ENCODE peak calls at places on chromosomes 3 and 15, in nine cellular contexts. One of them, this sample, is unnamed.

GRCh38 chr15:99409097-99409473 is 156.7 kb upstream of the MEF2A start:
- DNase-seq in epithelial cell of proximal tubule: no peak
- DNase-seq in fibroblast of the aortic adventitia: peak; percentile 61
- DNase-seq in body of pancreas: peak; percentile 50
- DNase-seq in Peyer's patch: no peak
- DNase-seq in lung: peak; percentile 35
- DNase-seq in naive thymus-derived CD4-positive, alpha-beta T cell: no peak
- DNase-seq in heart right ventricle: peak; percentile 70
- DNase-seq in OCI-LY7: peak; percentile 21
- DNase-seq in this sample: peak; percentile 78

GRCh38 chr3:117887896-117888295 is 1146.8 kb downstream of the IGSF11 start:
- DNase-seq in epithelial cell of proximal tubule: no peak
- DNase-seq in fibroblast of the aortic adventitia: peak; percentile 32
- DNase-seq in body of pancreas: no peak
- DNase-seq in Peyer's patch: no peak
- DNase-seq in lung: no peak
- DNase-seq in naive thymus-derived CD4-positive, alpha-beta T cell: no peak
- DNase-seq in heart right ventricle: no peak
- DNase-seq in OCI-LY7: no peak
- DNase-seq in this sample: no peak

GRCh38 chr3:126125341-126125740 is 41.4 kb upstream of the SLC41A3 start:
- DNase-seq in epithelial cell of proximal tubule: no peak
- DNase-seq in fibroblast of the aortic adventitia: no peak
- DNase-seq in body of pancreas: peak; percentile 4
- DNase-seq in Peyer's patch: no peak
- DNase-seq in lung: no peak
- DNase-seq in naive thymus-derived CD4-positive, alpha-beta T cell: no peak
- DNase-seq in heart right ventricle: peak; percentile 2
- DNase-seq in OCI-LY7: no peak
- DNase-seq in this sample: no peak

GRCh38 chr15:74208901-74209559 is 6.4 kb upstream of the STRA6 start:
- DNase-seq in epithelial cell of proximal tubule: no peak
- DNase-seq in fibroblast of the aortic adventitia: peak; percentile 54
- DNase-seq in body of pancreas: no peak
- DNase-seq in Peyer's patch: no peak
- DNase-seq in lung: no peak
- DNase-seq in naive thymus-derived CD4-positive, alpha-beta T cell: no peak
- DNase-seq in heart right ventricle: no peak
- DNase-seq in OCI-LY7: no peak
- DNase-seq in this sample: no peak

GRCh38 chr15:46489276-46489675 is 854.4 kb downstream of the SQOR start:
- DNase-seq in epithelial cell of proximal tubule: no peak
- DNase-seq in fibroblast of the aortic adventitia: no peak
- DNase-seq in body of pancreas: no peak
- DNase-seq in Peyer's patch: no peak
- DNase-seq in lung: no peak
- DNase-seq in naive thymus-derived CD4-positive, alpha-beta T cell: no peak
- DNase-seq in heart right ventricle: no peak
- DNase-seq in OCI-LY7: no peak
- DNase-seq in this sample: no peak

GRCh38 chr3:126854666-126855065 is 128.2 kb upstream of the PLXNA1 start:
- DNase-seq in epithelial cell of proximal tubule: no peak
- DNase-seq in fibroblast of the aortic adventitia: no peak
- DNase-seq in body of pancreas: no peak
- DNase-seq in Peyer's patch: no peak
- DNase-seq in lung: no peak
- DNase-seq in naive thymus-derived CD4-positive, alpha-beta T cell: no peak
- DNase-seq in heart right ventricle: no peak
- DNase-seq in OCI-LY7: no peak
- DNase-seq in this sample: peak; percentile 53

GRCh38 chr15:77516076-77516475 is 95.4 kb downstream of the HMG20A start:
- DNase-seq in epithelial cell of proximal tubule: no peak
- DNase-seq in fibroblast of the aortic adventitia: peak; percentile 36
- DNase-seq in body of pancreas: peak; percentile 21
- DNase-seq in Peyer's patch: no peak
- DNase-seq in lung: no peak
- DNase-seq in naive thymus-derived CD4-positive, alpha-beta T cell: no peak
- DNase-seq in heart right ventricle: no peak
- DNase-seq in OCI-LY7: no peak
- DNase-seq in this sample: no peak

GRCh38 chr3:191775451-191776233 is 314.7 kb downstream of the PYDC2 start:
- DNase-seq in epithelial cell of proximal tubule: no peak
- DNase-seq in fibroblast of the aortic adventitia: peak; percentile 7
- DNase-seq in body of pancreas: no peak
- DNase-seq in Peyer's patch: no peak
- DNase-seq in lung: no peak
- DNase-seq in naive thymus-derived CD4-positive, alpha-beta T cell: no peak
- DNase-seq in heart right ventricle: no peak
- DNase-seq in OCI-LY7: no peak
- DNase-seq in this sample: no peak

GRCh38 chr3:14565791-14566588 is 25.8 kb upstream of the GRIP2 start:
- DNase-seq in epithelial cell of proximal tubule: no peak
- DNase-seq in fibroblast of the aortic adventitia: peak; percentile 46
- DNase-seq in body of pancreas: no peak
- DNase-seq in Peyer's patch: no peak
- DNase-seq in lung: no peak
- DNase-seq in naive thymus-derived CD4-positive, alpha-beta T cell: no peak
- DNase-seq in heart right ventricle: no peak
- DNase-seq in OCI-LY7: no peak
- DNase-seq in this sample: no peak

GRCh38 chr3:188036375-188036985 is 117.5 kb upstream of the LPP start:
- DNase-seq in epithelial cell of proximal tubule: no peak
- DNase-seq in fibroblast of the aortic adventitia: no peak
- DNase-seq in body of pancreas: peak; percentile 82
- DNase-seq in Peyer's patch: no peak
- DNase-seq in lung: no peak
- DNase-seq in naive thymus-derived CD4-positive, alpha-beta T cell: no peak
- DNase-seq in heart right ventricle: no peak
- DNase-seq in OCI-LY7: peak; percentile 43
- DNase-seq in this sample: no peak

GRCh38 chr3:52291508-52292181 is 4.0 kb downstream of the GLYCTK start:
- DNase-seq in epithelial cell of proximal tubule: no peak
- DNase-seq in fibroblast of the aortic adventitia: peak; percentile 35
- DNase-seq in body of pancreas: peak; percentile 33
- DNase-seq in Peyer's patch: peak; percentile 35
- DNase-seq in lung: no peak
- DNase-seq in naive thymus-derived CD4-positive, alpha-beta T cell: no peak
- DNase-seq in heart right ventricle: no peak
- DNase-seq in OCI-LY7: peak; percentile 71
- DNase-seq in this sample: no peak

GRCh38 chr3:105905328-105905727 is 36.5 kb upstream of the CBLB start:
- DNase-seq in epithelial cell of proximal tubule: no peak
- DNase-seq in fibroblast of the aortic adventitia: peak; percentile 13
- DNase-seq in body of pancreas: no peak
- DNase-seq in Peyer's patch: no peak
- DNase-seq in lung: no peak
- DNase-seq in naive thymus-derived CD4-positive, alpha-beta T cell: no peak
- DNase-seq in heart right ventricle: no peak
- DNase-seq in OCI-LY7: no peak
- DNase-seq in this sample: no peak

GRCh38 chr15:70530503-70530902 is 232.9 kb downstream of the UACA start:
- DNase-seq in epithelial cell of proximal tubule: no peak
- DNase-seq in fibroblast of the aortic adventitia: no peak
- DNase-seq in body of pancreas: no peak
- DNase-seq in Peyer's patch: no peak
- DNase-seq in lung: no peak
- DNase-seq in naive thymus-derived CD4-positive, alpha-beta T cell: no peak
- DNase-seq in heart right ventricle: no peak
- DNase-seq in OCI-LY7: no peak
- DNase-seq in this sample: no peak

GRCh38 chr3:149080699-149081091 is 5.6 kb downstream of the HLTF start:
- DNase-seq in epithelial cell of proximal tubule: no peak
- DNase-seq in fibroblast of the aortic adventitia: peak; percentile 74
- DNase-seq in body of pancreas: no peak
- DNase-seq in Peyer's patch: no peak
- DNase-seq in lung: no peak
- DNase-seq in naive thymus-derived CD4-positive, alpha-beta T cell: no peak
- DNase-seq in heart right ventricle: no peak
- DNase-seq in OCI-LY7: no peak
- DNase-seq in this sample: no peak

GRCh38 chr3:122014741-122015140 is 7.3 kb downstream of the ILDR1 start:
- DNase-seq in epithelial cell of proximal tubule: no peak
- DNase-seq in fibroblast of the aortic adventitia: no peak
- DNase-seq in body of pancreas: no peak
- DNase-seq in Peyer's patch: no peak
- DNase-seq in lung: no peak
- DNase-seq in naive thymus-derived CD4-positive, alpha-beta T cell: no peak
- DNase-seq in heart right ventricle: no peak
- DNase-seq in OCI-LY7: no peak
- DNase-seq in this sample: no peak

GRCh38 chr3:41131224-41131623 is 68.1 kb upstream of the CTNNB1 start:
- DNase-seq in epithelial cell of proximal tubule: no peak
- DNase-seq in fibroblast of the aortic adventitia: no peak
- DNase-seq in body of pancreas: no peak
- DNase-seq in Peyer's patch: no peak
- DNase-seq in lung: no peak
- DNase-seq in naive thymus-derived CD4-positive, alpha-beta T cell: no peak
- DNase-seq in heart right ventricle: no peak
- DNase-seq in OCI-LY7: no peak
- DNase-seq in this sample: no peak
- H3K4me3 ChIP-seq in epithelial cell of proximal tubule: no peak overlapping the region
- H3K4me3 ChIP-seq in fibroblast of the aortic adventitia: no peak overlapping the region
- H3K4me3 ChIP-seq in body of pancreas: no peak overlapping the region
- H3K4me3 ChIP-seq in Peyer's patch: no peak overlapping the region
- H3K4me3 ChIP-seq in lung: no peak overlapping the region
- H3K4me3 ChIP-seq in naive thymus-derived CD4-positive, alpha-beta T cell: no peak overlapping the region
- H3K4me3 ChIP-seq in heart right ventricle: no peak overlapping the region
- H3K4me3 ChIP-seq in OCI-LY7: no peak overlapping the region
- H3K4me3 ChIP-seq in this sample: no peak overlapping the region

GRCh38 chr15:56241374-56242085 is 2.1 kb downstream of the RFX7 start:
- DNase-seq in epithelial cell of proximal tubule: no peak
- DNase-seq in fibroblast of the aortic adventitia: no peak
- DNase-seq in body of pancreas: no peak
- DNase-seq in Peyer's patch: no peak
- DNase-seq in lung: no peak
- DNase-seq in naive thymus-derived CD4-positive, alpha-beta T cell: no peak
- DNase-seq in heart right ventricle: no peak
- DNase-seq in OCI-LY7: peak; percentile 23
- DNase-seq in this sample: no peak

GRCh38 chr15:56243774-56244236 is at the start of gene RFX7:
- DNase-seq in epithelial cell of proximal tubule: no peak
- DNase-seq in fibroblast of the aortic adventitia: peak; percentile 61
- DNase-seq in body of pancreas: peak; percentile 90
- DNase-seq in Peyer's patch: peak; percentile 75
- DNase-seq in lung: peak; percentile 68
- DNase-seq in naive thymus-derived CD4-positive, alpha-beta T cell: peak; percentile 73
- DNase-seq in heart right ventricle: peak; percentile 80
- DNase-seq in OCI-LY7: peak; percentile 87
- DNase-seq in this sample: peak; percentile 62

GRCh38 chr15:56243117-56243773 is 434 bp downstream of the RFX7 start:
- DNase-seq in epithelial cell of proximal tubule: no peak
- DNase-seq in fibroblast of the aortic adventitia: no peak
- DNase-seq in body of pancreas: peak; percentile 44
- DNase-seq in Peyer's patch: peak; percentile 47
- DNase-seq in lung: peak; percentile 35
- DNase-seq in naive thymus-derived CD4-positive, alpha-beta T cell: peak; percentile 36
- DNase-seq in heart right ventricle: peak; percentile 50
- DNase-seq in OCI-LY7: peak; percentile 77
- DNase-seq in this sample: no peak

GRCh38 chr15:56242576-56243116 is 1.0 kb downstream of the RFX7 start:
- DNase-seq in epithelial cell of proximal tubule: no peak
- DNase-seq in fibroblast of the aortic adventitia: no peak
- DNase-seq in body of pancreas: no peak
- DNase-seq in Peyer's patch: no peak
- DNase-seq in lung: no peak
- DNase-seq in naive thymus-derived CD4-positive, alpha-beta T cell: no peak
- DNase-seq in heart right ventricle: no peak
- DNase-seq in OCI-LY7: no peak
- DNase-seq in this sample: no peak

GRCh38 chr15:56240390-56240789 is 3.3 kb downstream of the RFX7 start:
- DNase-seq in epithelial cell of proximal tubule: no peak
- DNase-seq in fibroblast of the aortic adventitia: no peak
- DNase-seq in body of pancreas: no peak
- DNase-seq in Peyer's patch: no peak
- DNase-seq in lung: no peak
- DNase-seq in naive thymus-derived CD4-positive, alpha-beta T cell: no peak
- DNase-seq in heart right ventricle: no peak
- DNase-seq in OCI-LY7: no peak
- DNase-seq in this sample: no peak
- H3K4me3 ChIP-seq in epithelial cell of proximal tubule: no peak overlapping the region
- H3K4me3 ChIP-seq in fibroblast of the aortic adventitia: peak overlapping the region; percentile 4
- H3K4me3 ChIP-seq in body of pancreas: no peak overlapping the region
- H3K4me3 ChIP-seq in Peyer's patch: no peak overlapping the region
- H3K4me3 ChIP-seq in lung: no peak overlapping the region
- H3K4me3 ChIP-seq in naive thymus-derived CD4-positive, alpha-beta T cell: no peak overlapping the region
- H3K4me3 ChIP-seq in heart right ventricle: no peak overlapping the region
- H3K4me3 ChIP-seq in OCI-LY7: peak overlapping the region; percentile 88
- H3K4me3 ChIP-seq in this sample: no peak overlapping the region

GRCh38 chr3:156389151-156389760 is 165.7 kb downstream of the SSR3 start:
- DNase-seq in epithelial cell of proximal tubule: no peak
- DNase-seq in fibroblast of the aortic adventitia: no peak
- DNase-seq in body of pancreas: no peak
- DNase-seq in Peyer's patch: no peak
- DNase-seq in lung: no peak
- DNase-seq in naive thymus-derived CD4-positive, alpha-beta T cell: no peak
- DNase-seq in heart right ventricle: peak; percentile 19
- DNase-seq in OCI-LY7: no peak
- DNase-seq in this sample: no peak
- H3K4me3 ChIP-seq in epithelial cell of proximal tubule: no peak overlapping the region
- H3K4me3 ChIP-seq in fibroblast of the aortic adventitia: no peak overlapping the region
- H3K4me3 ChIP-seq in body of pancreas: no peak overlapping the region
- H3K4me3 ChIP-seq in Peyer's patch: no peak overlapping the region
- H3K4me3 ChIP-seq in lung: no peak overlapping the region
- H3K4me3 ChIP-seq in naive thymus-derived CD4-positive, alpha-beta T cell: no peak overlapping the region
- H3K4me3 ChIP-seq in heart right ventricle: no peak overlapping the region
- H3K4me3 ChIP-seq in OCI-LY7: no peak overlapping the region
- H3K4me3 ChIP-seq in this sample: no peak overlapping the region

DNA sequence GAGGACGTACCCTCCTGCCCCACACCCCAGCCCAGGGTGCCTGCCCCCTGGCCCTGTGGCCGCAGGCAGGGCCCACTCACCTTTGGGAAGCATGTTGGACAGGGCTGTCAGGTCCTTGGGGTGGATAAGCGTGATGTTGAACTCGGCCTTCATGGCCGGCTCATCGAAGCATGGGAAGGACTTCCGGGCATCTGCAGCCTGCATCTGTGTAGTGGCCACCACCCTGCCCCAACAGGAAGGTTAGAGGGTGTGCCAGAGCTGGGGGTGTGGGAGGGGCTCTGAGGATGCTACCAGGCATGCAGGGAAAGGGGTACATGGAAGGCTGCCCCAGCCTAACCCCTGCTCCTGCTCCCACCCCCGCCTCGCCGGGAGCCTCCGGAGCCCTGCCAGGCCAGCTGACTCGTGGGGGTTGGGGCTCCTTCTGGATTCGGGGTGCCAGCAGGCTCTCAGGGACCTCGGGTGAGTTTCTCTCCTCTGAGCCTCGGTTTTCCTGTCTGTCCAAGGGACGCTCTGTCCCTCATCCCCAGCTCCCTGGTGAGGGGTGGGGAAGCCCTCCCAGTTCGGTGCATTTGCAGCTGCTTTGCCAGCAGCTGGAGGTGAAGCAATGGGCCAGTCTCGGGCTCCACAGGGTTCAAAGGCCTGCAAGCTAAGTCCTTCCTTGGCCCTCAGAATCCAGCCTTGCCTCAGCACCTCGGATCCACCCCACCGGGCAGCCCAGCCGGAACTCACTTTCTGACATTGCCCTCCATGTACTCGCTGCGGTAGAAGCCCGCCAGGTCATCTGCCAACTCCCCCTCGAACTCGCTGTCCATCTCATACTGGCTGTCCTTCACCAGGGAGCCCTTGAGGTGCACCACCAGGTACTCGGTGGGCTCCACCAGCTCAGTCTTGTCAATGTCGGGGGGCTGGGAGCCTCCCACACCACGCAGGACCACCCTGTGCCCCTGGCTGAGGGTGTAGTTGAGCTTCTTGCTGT is 9.1 kb downstream of the ANPEP start:
- DNase-seq in epithelial cell of proximal tubule: no peak
- DNase-seq in fibroblast of the aortic adventitia: no peak
- DNase-seq in body of pancreas: peak; percentile 37
- DNase-seq in Peyer's patch: no peak
- DNase-seq in lung: no peak
- DNase-seq in naive thymus-derived CD4-positive, alpha-beta T cell: no peak
- DNase-seq in heart right ventricle: no peak
- DNase-seq in OCI-LY7: no peak
- DNase-seq in this sample: no peak
- H3K4me3 ChIP-seq in epithelial cell of proximal tubule: peak overlapping the region; percentile 3
- H3K4me3 ChIP-seq in fibroblast of the aortic adventitia: no peak overlapping the region
- H3K4me3 ChIP-seq in body of pancreas: peak overlapping the region; percentile 37
- H3K4me3 ChIP-seq in Peyer's patch: peak overlapping the region; percentile 58
- H3K4me3 ChIP-seq in lung: no peak overlapping the region
- H3K4me3 ChIP-seq in naive thymus-derived CD4-positive, alpha-beta T cell: no peak overlapping the region
- H3K4me3 ChIP-seq in heart right ventricle: no peak overlapping the region
- H3K4me3 ChIP-seq in OCI-LY7: no peak overlapping the region
- H3K4me3 ChIP-seq in this sample: no peak overlapping the region